ENCODE peak calls at places on chromosomes 2 and 18, in eight cellular contexts. B, E, K, H, G, I, F and U are unnamed samples. For H3K4me1, the result is how much of the 10 kb centered on the place peaks cover.

GRCh38 chr18:34028341-34028740 is 196.4 kb downstream of the NOL4 start:
- DNase-seq in B (no peak), E (no peak), K (no peak), H (no peak), G (no peak), I (no peak), F (no peak), U (peak)

GRCh38 chr2:234588054-234588430 is 91.2 kb upstream of the ARL4C start:
- DNase-seq in B (no peak), E (no peak), K (no peak), H (no peak), G (no peak), I (no peak), F (no peak), U (no peak)

GRCh38 chr2:195622966-195623365 is 34.1 kb upstream of the SLC39A10 start:
- DNase-seq in B (no peak), E (peak), K (no peak), H (peak), G (no peak), I (no peak), F (no peak), U (no peak)

GRCh38 chr2:83069724-83070123 is 1389.4 kb downstream of the SUCLG1 start:
- DNase-seq in B (no peak), E (no peak), K (no peak), H (peak), G (no peak), I (no peak), F (no peak), U (no peak)

GRCh38 chr2:85902496-85902895 is 13.7 kb upstream of the ST3GAL5 start:
- DNase-seq in B (no peak), E (no peak), K (no peak), H (peak), G (no peak), I (no peak), F (no peak), U (no peak)

GRCh38 chr2:69030791-69031190 is 17.8 kb downstream of the ANTXR1 start:
- DNase-seq in B (no peak), E (no peak), K (no peak), H (no peak), G (no peak), I (no peak), F (no peak), U (no peak)

GRCh38 chr18:70659026-70659726 is 370.3 kb downstream of the SOCS6 start:
- DNase-seq in B (no peak), E (peak), K (no peak), H (peak), G (no peak), I (no peak), F (no peak), U (no peak)

GRCh38 chr2:105853354-105854088 is 108.8 kb downstream of the NCK2 start:
- DNase-seq in B (no peak), E (no peak), K (no peak), H (no peak), G (no peak), I (no peak), F (no peak), U (no peak)

GRCh38 chr2:120901213-120901612 is 165.5 kb downstream of the GLI2 start:
- DNase-seq in B (no peak), E (no peak), K (no peak), H (no peak), G (no peak), I (no peak), F (no peak), U (no peak)

GRCh38 chr18:56460590-56460989 is 177.8 kb downstream of the TXNL1 start:
- DNase-seq in B (no peak), E (no peak), K (no peak), H (no peak), G (no peak), I (no peak), F (no peak), U (no peak)

GRCh38 chr18:21074336-21075323 is 37.0 kb downstream of the ROCK1 start:
- DNase-seq in B (no peak), E (no peak), K (no peak), H (no peak), G (no peak), I (no peak), F (no peak), U (no peak)

GRCh38 chr2:16475581-16475980 is 190.1 kb downstream of the CYRIA start:
- DNase-seq in B (no peak), E (no peak), K (no peak), H (no peak), G (no peak), I (no peak), F (no peak), U (no peak)

GRCh38 chr2:233201271-233202013 is 50.0 kb upstream of the ATG16L1 start:
- DNase-seq in B (no peak), E (no peak), K (no peak), H (no peak), G (no peak), I (no peak), F (no peak), U (no peak)

GRCh38 chr2:233202531-233202944 is 48.9 kb upstream of the ATG16L1 start:
- DNase-seq in B (no peak), E (no peak), K (peak), H (no peak), G (no peak), I (no peak), F (no peak), U (no peak)

GRCh38 chr2:233198026-233198425 is 53.4 kb upstream of the ATG16L1 start:
- DNase-seq in B (no peak), E (no peak), K (no peak), H (no peak), G (no peak), I (no peak), F (no peak), U (no peak)

GRCh38 chr2:233197022-233197421 is 54.5 kb upstream of the ATG16L1 start:
- DNase-seq in B (no peak), E (no peak), K (no peak), H (no peak), G (no peak), I (no peak), F (no peak), U (no peak)

DNA sequence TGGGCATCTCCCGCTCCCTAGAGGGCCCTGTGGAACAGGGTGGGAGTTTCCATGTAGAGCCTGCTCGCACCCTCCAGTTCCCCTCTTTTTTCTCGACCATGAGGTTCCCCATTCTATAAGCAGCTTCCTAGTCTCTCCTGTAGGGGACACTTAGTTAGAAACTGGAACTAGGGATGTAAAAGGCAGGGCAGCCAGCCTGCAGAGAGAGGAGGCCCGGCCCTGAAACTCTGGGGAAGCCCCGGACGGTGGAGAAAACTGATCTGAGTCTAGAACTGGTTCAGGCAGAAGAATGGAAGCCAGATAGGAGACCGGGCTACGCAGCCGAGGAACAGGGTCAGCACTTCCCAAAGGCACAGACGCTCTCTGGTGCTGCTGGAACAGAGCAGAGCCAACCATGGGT is 51.6 kb upstream of the ATG16L1 start:
- DNase-seq in B (no peak), E (no peak), K (no peak), H (no peak), G (no peak), I (no peak), F (no peak), U (no peak)
- TF ChIP-seq POLR2A in B (no peak), E (no peak), K (no peak), H (no peak), G (no peak), I (no peak), F (no peak), U (no peak)

DNA sequence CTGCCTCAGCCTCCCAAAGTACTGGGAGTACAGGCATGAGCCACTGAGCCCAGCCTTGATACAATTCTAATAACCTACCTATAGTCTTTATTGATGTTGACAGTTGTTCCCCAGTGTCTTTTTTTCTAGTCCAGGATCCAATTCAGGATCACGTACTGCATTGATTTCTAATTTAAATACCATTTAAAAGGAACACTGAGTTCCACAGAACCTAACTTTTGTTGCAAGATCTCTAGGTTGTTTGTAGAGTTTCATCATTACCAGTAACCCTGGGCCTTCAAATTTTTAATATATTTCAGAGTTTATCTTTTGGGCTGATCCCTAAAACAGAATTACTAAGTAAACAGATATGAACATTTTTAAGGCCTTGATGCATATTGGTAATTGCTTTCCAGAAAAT is 21.1 kb upstream of the TMBIM1 start:
- DNase-seq in B (no peak), E (no peak), K (no peak), H (no peak), G (no peak), I (no peak), F (no peak), U (no peak)
- H3K4me1 ChIP-seq in B (under half), E (under half), K (under half), H (under half), G (under half), I (under half), F (under half), U (under half)

GRCh38 chr2:177407031-177407430 is 14.5 kb downstream of the AGPS start:
- DNase-seq in B (no peak), E (no peak), K (no peak), H (no peak), G (no peak), I (no peak), F (no peak), U (no peak)
- TF ChIP-seq POLR2A in B (no peak), E (no peak), K (no peak), H (no peak), G (no peak), I (no peak), F (no peak), U (no peak)

GRCh38 chr2:30104273-30104672 is 42.5 kb upstream of the YPEL5 start:
- DNase-seq in B (no peak), E (no peak), K (no peak), H (no peak), G (no peak), I (no peak), F (no peak), U (no peak)

GRCh38 chr2:30095402-30095801 is 51.4 kb upstream of the YPEL5 start:
- DNase-seq in B (no peak), E (no peak), K (no peak), H (peak), G (no peak), I (no peak), F (no peak), U (no peak)

GRCh38 chr2:30096451-30096850 is 50.4 kb upstream of the YPEL5 start:
- DNase-seq in B (no peak), E (no peak), K (no peak), H (no peak), G (no peak), I (no peak), F (no peak), U (no peak)

GRCh38 chr2:30098271-30099005 is 48.4 kb upstream of the YPEL5 start:
- DNase-seq in B (no peak), E (no peak), K (no peak), H (no peak), G (no peak), I (no peak), F (peak), U (no peak)
- H3K4me1 ChIP-seq in B (under half), E (under half), K (under half), H (under half), G (under half), I (under half), F (under half), U (under half)

DNA sequence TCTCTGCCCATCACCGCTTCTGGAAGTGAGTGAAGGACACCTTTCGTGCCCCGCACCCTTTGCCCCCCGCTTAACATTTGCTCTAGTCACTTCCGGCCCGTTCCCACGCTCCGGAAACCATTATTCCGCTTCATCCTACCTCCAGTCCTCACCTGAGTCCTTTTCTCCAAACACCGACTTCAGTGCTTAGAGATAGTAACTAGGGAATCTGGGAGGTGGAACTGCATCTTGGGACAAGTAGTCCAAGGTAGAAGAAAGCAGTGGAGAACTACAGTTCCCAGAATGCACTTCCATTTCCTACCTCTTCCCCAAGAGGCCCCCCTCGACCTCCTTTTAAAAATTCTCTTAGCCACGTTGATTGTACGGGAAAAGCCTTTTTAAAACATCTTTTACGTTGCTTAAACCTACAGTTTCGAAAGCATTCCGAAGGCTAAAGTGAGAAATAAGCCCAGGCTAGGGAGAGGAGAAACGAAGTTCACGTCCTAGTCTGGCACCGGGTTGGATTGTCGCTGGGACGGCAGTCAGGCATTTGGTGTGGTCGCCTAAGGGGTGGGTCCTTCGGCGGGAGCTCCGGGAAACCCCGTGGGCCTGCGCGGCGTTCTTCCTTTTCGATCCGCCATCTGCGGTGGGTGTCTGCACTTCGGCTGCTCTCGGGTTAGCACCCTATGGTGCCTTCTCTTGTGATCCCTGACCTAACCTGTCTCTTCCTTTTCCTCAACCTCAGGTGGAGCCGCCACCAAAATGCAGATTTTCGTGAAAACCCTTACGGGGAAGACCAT is at the start of the genes CLHC1 and RPS27A:
- DNase-seq in B (peak), E (peak), K (peak), H (peak), G (peak), I (peak), F (peak), U (peak)
- TF ChIP-seq POLR2A in B (peak), E (peak), K (peak), H (peak), G (peak), I (peak), F (peak), U (peak)